ENCODE peak calls at places on chromosomes 12 and 14, in four cellular contexts. C is HEK293T; O is naive thymus-derived CD4-positive, alpha-beta T cell; J is NCI-H1092 treated with DMSO at 0.1 percent for 48 hours. G is an unnamed sample.

GRCh38 chr14:90495357-90496276 is 98.8 kb downstream of the CALM1 start:
- DNase-seq in C (peak), O (peak), J (no peak), G (no peak)

GRCh38 chr12:130540376-130540775 is 175.7 kb downstream of the RIMBP2 start:
- DNase-seq in C (no peak), O (no peak), J (no peak), G (no peak)

GRCh38 chr14:59103396-59103795 is 85.1 kb upstream of the DAAM1 start:
- DNase-seq in C (no peak), O (no peak), J (no peak), G (no peak)

GRCh38 chr12:64466178-64466577 is 14.3 kb downstream of the TBK1 start:
- DNase-seq in C (no peak), O (no peak), J (no peak), G (no peak)

GRCh38 chr14:101090976-101091375 is 187.5 kb upstream of the RTL1 start:
- DNase-seq in C (no peak), O (no peak), J (no peak), G (no peak)

GRCh38 chr12:111819191-111820158 is 22.6 kb upstream of the MAPKAPK5 start:
- DNase-seq in C (no peak), O (no peak), J (peak), G (no peak)

GRCh38 chr12:108722992-108723766 is 8.1 kb downstream of the CORO1C start:
- DNase-seq in C (no peak), O (no peak), J (no peak), G (no peak)

GRCh38 chr14:91230363-91231035 is 14.0 kb downstream of the GPR68 start:
- DNase-seq in C (no peak), O (no peak), J (no peak), G (no peak)

GRCh38 chr12:8844665-8845064 is 22.2 kb downstream of the A2ML1 start:
- DNase-seq in C (no peak), O (no peak), J (no peak), G (no peak)

GRCh38 chr12:91628656-91629055 is 446.0 kb upstream of the DCN start:
- DNase-seq in C (no peak), O (no peak), J (no peak), G (no peak)

GRCh38 chr14:29465095-29465494 is 462.6 kb downstream of the PRKD1 start:
- DNase-seq in C (no peak), O (no peak), J (no peak), G (no peak)

G was measured in T-helper 22 cell.